ENCODE peak calls at places on chromosomes 1 and 21, in six cellular contexts. Z is cardiac muscle cell; O is CD8-positive, alpha-beta T cell; R is AG04449; X is ovary; J is AG04450. E is an unnamed sample.
A peak's percentile ranks its signal among the peaks of the same experiment; 100 is the strongest.

GRCh38 chr1:109257682-109258421 is 8.5 kb downstream of the CELSR2 start:
- DNase-seq in Z (no peak), R (no peak), X (no peak), J (no peak), O (no peak), E (no peak)

GRCh38 chr1:164624393-164624792 is 65.4 kb downstream of the PBX1 start:
- DNase-seq in O (no peak), Z (no peak), R (no peak), X (no peak), J (no peak), E (no peak)

GRCh38 chr1:21510113-21510493 is 880 bp downstream of the ALPL start:
- DNase-seq in J (no peak), Z (no peak), R (no peak), X (no peak), O (no peak), E (no peak)

GRCh38 chr1:43188106-43188505 is 16.0 kb downstream of the CFAP57 start:
- DNase-seq in J (no peak), Z (no peak), R (no peak), O (no peak), X (no peak), E (no peak)

GRCh38 chr1:235642021-235642942 is 7.3 kb downstream of the GNG4 start:
- DNase-seq in R (no peak), X (peak; percentile 46), Z (no peak), O (peak; percentile 70), J (no peak), E (no peak)

GRCh38 chr1:5877683-5878530 is 114.3 kb downstream of the NPHP4 start:
- DNase-seq in Z (no peak), R (no peak), O (no peak), X (no peak), J (no peak), E (no peak)

GRCh38 chr1:100955322-100955721 is 59.4 kb downstream of the SLC30A7 start:
- DNase-seq in X (no peak), J (peak; percentile 66), R (peak; percentile 67), O (no peak), Z (no peak), E (peak; percentile 93)

GRCh38 chr1:111704776-111705175 is 34.4 kb downstream of the INKA2 start:
- DNase-seq in Z (peak; percentile 47), J (no peak), O (no peak), R (no peak), X (no peak), E (no peak)

GRCh38 chr1:169604781-169605560 is 18.7 kb upstream of the F5 start:
- DNase-seq in Z (no peak), J (no peak), X (no peak), R (no peak), O (peak; percentile 60), E (no peak)

GRCh38 chr1:110480356-110481096 is 29.6 kb downstream of the PROK1 start:
- DNase-seq in Z (no peak), O (no peak), J (no peak), X (no peak), R (no peak), E (no peak)

GRCh38 chr1:43366601-43367025 is 1.2 kb downstream of the ELOVL1 start:
- DNase-seq in J (no peak), R (no peak), Z (no peak), O (no peak), X (no peak), E (no peak)

GRCh38 chr1:5597991-5598823 is 394.0 kb downstream of the NPHP4 start:
- DNase-seq in Z (no peak), J (no peak), X (no peak), R (no peak), O (no peak), E (no peak)

GRCh38 chr1:198680174-198680871 is 41.5 kb downstream of the PTPRC start:
- DNase-seq in O (no peak), R (no peak), Z (no peak), J (no peak), X (no peak), E (no peak)

GRCh38 chr1:95116666-95117206 is 419 bp upstream of the TLCD4 start:
- DNase-seq in R (no peak), O (peak; percentile 44), X (peak; percentile 44), Z (peak; percentile 86), J (no peak), E (peak; percentile 18)

GRCh38 chr1:195328681-195329080 is 1279.6 kb downstream of the KCNT2 start:
- DNase-seq in Z (no peak), X (no peak), R (no peak), O (no peak), J (no peak), E (no peak)

GRCh38 chr1:913491-914252 is 10.1 kb upstream of the SAMD11 start:
- DNase-seq in Z (no peak), X (peak; percentile 16), R (no peak), O (no peak), J (no peak), E (no peak)

GRCh38 chr1:237938553-237938952 is 47.8 kb upstream of the ZP4 start:
- DNase-seq in Z (no peak), R (no peak), X (no peak), J (no peak), O (no peak), E (no peak)

GRCh38 chr1:21937372-21938121 is 437 bp upstream of the HSPG2 start:
- DNase-seq in Z (peak; percentile 94), O (peak; percentile 62), X (peak; percentile 93), J (peak; percentile 47), R (no peak), E (peak; percentile 75)

GRCh38 chr1:27782950-27783349 is 9.9 kb downstream of the STX12 start:
- DNase-seq in R (no peak), X (no peak), O (no peak), J (no peak), Z (no peak), E (no peak)

GRCh38 chr1:56435434-56436337 is 143.7 kb downstream of the PLPP3 start:
- DNase-seq in J (no peak), R (no peak), X (no peak), O (no peak), Z (peak; percentile 28), E (no peak)

GRCh38 chr1:78649628-78650027 is at the start of gene IFI44:
- DNase-seq in R (peak; percentile 9), O (peak; percentile 84), Z (peak; percentile 6), J (peak; percentile 46), X (peak; percentile 77), E (peak; percentile 92)

GRCh38 chr21:17784604-17785402 is 34.4 kb downstream of the C21orf91 start:
- DNase-seq in O (no peak), J (no peak), X (no peak), Z (no peak), R (no peak), E (no peak)

GRCh38 chr1:62325696-62326095 is 6.5 kb upstream of the KANK4 start:
- DNase-seq in J (no peak), Z (no peak), X (no peak), O (no peak), R (no peak), E (peak; percentile 54)

GRCh38 chr21:33975548-33976081 is 60.0 kb upstream of the ATP5PO start:
- DNase-seq in J (no peak), Z (no peak), R (no peak), O (peak; percentile 64), X (no peak), E (peak; percentile 13)

GRCh38 chr1:61053281-61053711 is 29.1 kb upstream of the NFIA start:
- DNase-seq in O (no peak), J (no peak), Z (no peak), R (no peak), X (no peak), E (peak; percentile 18)

GRCh38 chr21:25791321-25791720 is 56.5 kb downstream of the GABPA start:
- DNase-seq in R (no peak), X (no peak), J (no peak), O (no peak), Z (no peak), E (no peak)
- TF ChIP-seq CTCF in R (no peak), X (no peak), J (no peak), O (no peak), Z (no peak), E (no peak)

GRCh38 chr1:20072771-20073170 is 2.8 kb downstream of the PLA2G5 start:
- DNase-seq in J (no peak), O (no peak), R (no peak), X (no peak), Z (no peak), E (no peak)

GRCh38 chr1:20071416-20071815 is 1.4 kb downstream of the PLA2G5 start:
- DNase-seq in Z (no peak), J (no peak), X (no peak), O (no peak), R (no peak), E (no peak)

GRCh38 chr1:20074725-20075171 is 4.8 kb downstream of the PLA2G5 start:
- DNase-seq in J (no peak), X (no peak), Z (no peak), O (no peak), R (no peak), E (peak; percentile 60)

GRCh38 chr1:20074046-20074724 is 4.2 kb downstream of the PLA2G5 start:
- DNase-seq in R (no peak), Z (no peak), X (no peak), O (no peak), J (no peak), E (no peak)

DNA sequence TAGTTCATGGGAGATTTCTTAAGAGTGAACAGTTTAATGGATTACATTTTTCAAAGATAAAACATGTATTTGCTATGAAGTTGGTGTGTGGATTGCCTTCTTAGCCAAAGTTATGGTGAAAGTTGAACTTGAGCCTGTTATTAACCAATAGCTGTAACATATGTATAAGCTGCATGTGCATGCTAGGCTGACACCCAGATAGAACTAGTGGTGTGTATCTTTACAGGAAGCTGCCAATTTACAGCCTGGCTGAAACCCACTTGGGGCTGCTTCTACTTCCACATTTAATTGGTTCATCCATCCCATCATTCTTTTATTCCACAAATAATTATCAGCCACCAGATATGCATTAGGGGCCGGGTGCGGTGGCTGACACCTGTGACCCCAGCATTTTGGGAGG is 3.3 kb downstream of the PLA2G5 start:
- DNase-seq in J (no peak), X (no peak), O (no peak), R (no peak), Z (no peak), E (peak; percentile 22)
- H3K4me3 ChIP-seq in J (no peak overlapping the region), X (no peak overlapping the region), O (no peak overlapping the region), R (no peak overlapping the region), Z (no peak overlapping the region), E (no peak overlapping the region)

GRCh38 chr1:30130106-30130505 is 593.3 kb downstream of the MATN1 start:
- DNase-seq in O (no peak), Z (no peak), X (no peak), J (no peak), R (no peak), E (no peak)

GRCh38 chr1:30135729-30136128 is 587.7 kb downstream of the MATN1 start:
- DNase-seq in O (no peak), X (no peak), Z (no peak), R (no peak), J (no peak), E (no peak)

GRCh38 chr1:30132602-30133271 is 590.6 kb downstream of the MATN1 start:
- DNase-seq in X (no peak), J (no peak), O (no peak), Z (no peak), R (no peak), E (no peak)

GRCh38 chr1:30134466-30135217 is 588.7 kb downstream of the MATN1 start:
- DNase-seq in R (no peak), Z (no peak), J (no peak), X (no peak), O (no peak), E (no peak)

GRCh38 chr1:30133414-30134055 is 589.9 kb downstream of the MATN1 start:
- DNase-seq in O (no peak), X (no peak), J (no peak), Z (no peak), R (no peak), E (no peak)
- TF ChIP-seq CTCF in O (no peak), X (no peak), J (no peak), Z (no peak), R (no peak), E (no peak)

GRCh38 chr21:42459583-42460215 is 36.3 kb downstream of the RSPH1 start:
- DNase-seq in X (no peak), R (no peak), O (no peak), Z (no peak), J (no peak), E (no peak)
- H3K4me3 ChIP-seq in X (no peak overlapping the region), R (no peak overlapping the region), O (no peak overlapping the region), Z (no peak overlapping the region), J (no peak overlapping the region), E (no peak overlapping the region)